ENCODE peak calls at places on chromosomes 16 and 17, in five cellular contexts. One of them, this sample, is unnamed.
A peak's percentile ranks its signal among the peaks of the same experiment; 100 is the strongest.

GRCh38 chr16:4347765-4348509 is 3.2 kb downstream of the PAM16 start:
- DNase-seq in stromal cell of bone marrow: no peak
- DNase-seq in GM23338: no peak
- DNase-seq in fibroblast of mammary gland: no peak
- DNase-seq in stimulated activated CD4-positive, alpha-beta T cell treated with anti-CD3 and anti-CD28 coated beads, Interleukin-15, amount 100 ng/mL, for 1 hour: no peak
- DNase-seq in this sample: no peak

GRCh38 chr17:1267471-1267947 is 2.7 kb upstream of the BHLHA9 start:
- DNase-seq in stromal cell of bone marrow: no peak
- DNase-seq in GM23338: peak; percentile 36
- DNase-seq in fibroblast of mammary gland: no peak
- DNase-seq in stimulated activated CD4-positive, alpha-beta T cell treated with anti-CD3 and anti-CD28 coated beads, Interleukin-15, amount 100 ng/mL, for 1 hour: no peak
- DNase-seq in this sample: no peak

GRCh38 chr16:28304214-28304613 is 11.9 kb downstream of the SBK1 start:
- DNase-seq in stromal cell of bone marrow: peak; percentile 6
- DNase-seq in GM23338: peak; percentile 76
- DNase-seq in fibroblast of mammary gland: peak; percentile 38
- DNase-seq in stimulated activated CD4-positive, alpha-beta T cell treated with anti-CD3 and anti-CD28 coated beads, Interleukin-15, amount 100 ng/mL, for 1 hour: no peak
- DNase-seq in this sample: no peak

GRCh38 chr17:28928061-28928460 is 23.3 kb downstream of the PHF12 start:
- DNase-seq in stromal cell of bone marrow: no peak
- DNase-seq in GM23338: no peak
- DNase-seq in fibroblast of mammary gland: peak; percentile 68
- DNase-seq in stimulated activated CD4-positive, alpha-beta T cell treated with anti-CD3 and anti-CD28 coated beads, Interleukin-15, amount 100 ng/mL, for 1 hour: no peak
- DNase-seq in this sample: no peak

GRCh38 chr17:44417553-44417952 is 28.1 kb upstream of the ITGA2B start:
- DNase-seq in stromal cell of bone marrow: peak; percentile 52
- DNase-seq in GM23338: no peak
- DNase-seq in fibroblast of mammary gland: peak; percentile 91
- DNase-seq in stimulated activated CD4-positive, alpha-beta T cell treated with anti-CD3 and anti-CD28 coated beads, Interleukin-15, amount 100 ng/mL, for 1 hour: no peak
- DNase-seq in this sample: peak; percentile 55

GRCh38 chr17:42171831-42172230 is 9.1 kb downstream of the KCNH4 start:
- DNase-seq in stromal cell of bone marrow: no peak
- DNase-seq in GM23338: peak; percentile 60
- DNase-seq in fibroblast of mammary gland: no peak
- DNase-seq in stimulated activated CD4-positive, alpha-beta T cell treated with anti-CD3 and anti-CD28 coated beads, Interleukin-15, amount 100 ng/mL, for 1 hour: no peak
- DNase-seq in this sample: no peak

GRCh38 chr16:70725024-70725911 is 39.4 kb upstream of the MTSS2 start:
- DNase-seq in stromal cell of bone marrow: no peak
- DNase-seq in GM23338: no peak
- DNase-seq in fibroblast of mammary gland: no peak
- DNase-seq in stimulated activated CD4-positive, alpha-beta T cell treated with anti-CD3 and anti-CD28 coated beads, Interleukin-15, amount 100 ng/mL, for 1 hour: no peak
- DNase-seq in this sample: no peak

GRCh38 chr16:50172195-50172922 is 19.3 kb downstream of the TENT4B start:
- DNase-seq in stromal cell of bone marrow: no peak
- DNase-seq in GM23338: no peak
- DNase-seq in fibroblast of mammary gland: no peak
- DNase-seq in stimulated activated CD4-positive, alpha-beta T cell treated with anti-CD3 and anti-CD28 coated beads, Interleukin-15, amount 100 ng/mL, for 1 hour: no peak
- DNase-seq in this sample: no peak

GRCh38 chr16:86714166-86714565 is 135.8 kb downstream of the FOXL1 start:
- DNase-seq in stromal cell of bone marrow: no peak
- DNase-seq in GM23338: peak; percentile 50
- DNase-seq in fibroblast of mammary gland: peak; percentile 35
- DNase-seq in stimulated activated CD4-positive, alpha-beta T cell treated with anti-CD3 and anti-CD28 coated beads, Interleukin-15, amount 100 ng/mL, for 1 hour: no peak
- DNase-seq in this sample: no peak

GRCh38 chr16:30953511-30954124 is 3.9 kb upstream of the SETD1A start:
- DNase-seq in stromal cell of bone marrow: peak; percentile 50
- DNase-seq in GM23338: peak; percentile 95
- DNase-seq in fibroblast of mammary gland: peak; percentile 80
- DNase-seq in stimulated activated CD4-positive, alpha-beta T cell treated with anti-CD3 and anti-CD28 coated beads, Interleukin-15, amount 100 ng/mL, for 1 hour: peak; percentile 50
- DNase-seq in this sample: no peak

GRCh38 chr16:68072038-68072695 is 13.0 kb upstream of the NFATC3 start:
- DNase-seq in stromal cell of bone marrow: no peak
- DNase-seq in GM23338: no peak
- DNase-seq in fibroblast of mammary gland: peak; percentile 89
- DNase-seq in stimulated activated CD4-positive, alpha-beta T cell treated with anti-CD3 and anti-CD28 coated beads, Interleukin-15, amount 100 ng/mL, for 1 hour: no peak
- DNase-seq in this sample: no peak

GRCh38 chr17:27572665-27573064 is 58.3 kb upstream of the LGALS9 start:
- DNase-seq in stromal cell of bone marrow: no peak
- DNase-seq in GM23338: no peak
- DNase-seq in fibroblast of mammary gland: no peak
- DNase-seq in stimulated activated CD4-positive, alpha-beta T cell treated with anti-CD3 and anti-CD28 coated beads, Interleukin-15, amount 100 ng/mL, for 1 hour: peak; percentile 27
- DNase-seq in this sample: no peak

GRCh38 chr17:41338961-41339485 is 11.6 kb downstream of the KRT33A start:
- DNase-seq in stromal cell of bone marrow: no peak
- DNase-seq in GM23338: no peak
- DNase-seq in fibroblast of mammary gland: no peak
- DNase-seq in stimulated activated CD4-positive, alpha-beta T cell treated with anti-CD3 and anti-CD28 coated beads, Interleukin-15, amount 100 ng/mL, for 1 hour: no peak
- DNase-seq in this sample: no peak

GRCh38 chr17:78873519-78874340 is 29.3 kb downstream of the CEP295NL start:
- DNase-seq in stromal cell of bone marrow: no peak
- DNase-seq in GM23338: no peak
- DNase-seq in fibroblast of mammary gland: peak; percentile 69
- DNase-seq in stimulated activated CD4-positive, alpha-beta T cell treated with anti-CD3 and anti-CD28 coated beads, Interleukin-15, amount 100 ng/mL, for 1 hour: no peak
- DNase-seq in this sample: peak; percentile 25

GRCh38 chr17:31412511-31412910 is 21.0 kb downstream of the RAB11FIP4 start:
- DNase-seq in stromal cell of bone marrow: no peak
- DNase-seq in GM23338: no peak
- DNase-seq in fibroblast of mammary gland: no peak
- DNase-seq in stimulated activated CD4-positive, alpha-beta T cell treated with anti-CD3 and anti-CD28 coated beads, Interleukin-15, amount 100 ng/mL, for 1 hour: no peak
- DNase-seq in this sample: no peak

GRCh38 chr17:72603346-72604242 is 482.8 kb downstream of the SOX9 start:
- DNase-seq in stromal cell of bone marrow: peak; percentile 75
- DNase-seq in GM23338: no peak
- DNase-seq in fibroblast of mammary gland: peak; percentile 87
- DNase-seq in stimulated activated CD4-positive, alpha-beta T cell treated with anti-CD3 and anti-CD28 coated beads, Interleukin-15, amount 100 ng/mL, for 1 hour: no peak
- DNase-seq in this sample: no peak

GRCh38 chr17:58452738-58453137 is 35.4 kb upstream of the RNF43 start:
- DNase-seq in stromal cell of bone marrow: no peak
- DNase-seq in GM23338: no peak
- DNase-seq in fibroblast of mammary gland: peak; percentile 1
- DNase-seq in stimulated activated CD4-positive, alpha-beta T cell treated with anti-CD3 and anti-CD28 coated beads, Interleukin-15, amount 100 ng/mL, for 1 hour: no peak
- DNase-seq in this sample: no peak

GRCh38 chr16:11273721-11274324 is 394 bp upstream of the PRM3 start:
- DNase-seq in stromal cell of bone marrow: no peak
- DNase-seq in GM23338: no peak
- DNase-seq in fibroblast of mammary gland: no peak
- DNase-seq in stimulated activated CD4-positive, alpha-beta T cell treated with anti-CD3 and anti-CD28 coated beads, Interleukin-15, amount 100 ng/mL, for 1 hour: no peak
- DNase-seq in this sample: no peak

GRCh38 chr16:7691533-7691932 is 358.9 kb downstream of the RBFOX1 start:
- DNase-seq in stromal cell of bone marrow: no peak
- DNase-seq in GM23338: no peak
- DNase-seq in fibroblast of mammary gland: no peak
- DNase-seq in stimulated activated CD4-positive, alpha-beta T cell treated with anti-CD3 and anti-CD28 coated beads, Interleukin-15, amount 100 ng/mL, for 1 hour: no peak
- DNase-seq in this sample: no peak

GRCh38 chr16:46972429-46972970 is 974 bp downstream of the DNAJA2 start:
- DNase-seq in stromal cell of bone marrow: no peak
- DNase-seq in GM23338: peak; percentile 70
- DNase-seq in fibroblast of mammary gland: peak; percentile 23
- DNase-seq in stimulated activated CD4-positive, alpha-beta T cell treated with anti-CD3 and anti-CD28 coated beads, Interleukin-15, amount 100 ng/mL, for 1 hour: no peak
- DNase-seq in this sample: no peak

GRCh38 chr17:78058001-78058400 is 70.6 kb downstream of the TMC6 start:
- DNase-seq in stromal cell of bone marrow: no peak
- DNase-seq in GM23338: no peak
- DNase-seq in fibroblast of mammary gland: no peak
- DNase-seq in stimulated activated CD4-positive, alpha-beta T cell treated with anti-CD3 and anti-CD28 coated beads, Interleukin-15, amount 100 ng/mL, for 1 hour: no peak
- DNase-seq in this sample: no peak

GRCh38 chr17:33990943-33991706 is 264.0 kb upstream of the CCL2 start:
- DNase-seq in stromal cell of bone marrow: no peak
- DNase-seq in GM23338: no peak
- DNase-seq in fibroblast of mammary gland: no peak
- DNase-seq in stimulated activated CD4-positive, alpha-beta T cell treated with anti-CD3 and anti-CD28 coated beads, Interleukin-15, amount 100 ng/mL, for 1 hour: no peak
- DNase-seq in this sample: no peak

GRCh38 chr16:89093602-89094251 is at the start of gene ACSF3:
- DNase-seq in stromal cell of bone marrow: peak; percentile 36
- DNase-seq in GM23338: peak; percentile 60
- DNase-seq in fibroblast of mammary gland: peak; percentile 45
- DNase-seq in stimulated activated CD4-positive, alpha-beta T cell treated with anti-CD3 and anti-CD28 coated beads, Interleukin-15, amount 100 ng/mL, for 1 hour: peak; percentile 68
- DNase-seq in this sample: no peak

GRCh38 chr16:9846362-9847099 is 335.7 kb downstream of the GRIN2A start:
- DNase-seq in stromal cell of bone marrow: no peak
- DNase-seq in GM23338: no peak
- DNase-seq in fibroblast of mammary gland: peak; percentile 28
- DNase-seq in stimulated activated CD4-positive, alpha-beta T cell treated with anti-CD3 and anti-CD28 coated beads, Interleukin-15, amount 100 ng/mL, for 1 hour: no peak
- DNase-seq in this sample: no peak

GRCh38 chr17:76233588-76234353 is 6.5 kb downstream of the RNF157 start:
- DNase-seq in stromal cell of bone marrow: no peak
- DNase-seq in GM23338: no peak
- DNase-seq in fibroblast of mammary gland: no peak
- DNase-seq in stimulated activated CD4-positive, alpha-beta T cell treated with anti-CD3 and anti-CD28 coated beads, Interleukin-15, amount 100 ng/mL, for 1 hour: no peak
- DNase-seq in this sample: no peak

GRCh38 chr17:66636111-66636510 is 198.8 kb upstream of the CACNG5 start:
- DNase-seq in stromal cell of bone marrow: peak; percentile 21
- DNase-seq in GM23338: no peak
- DNase-seq in fibroblast of mammary gland: peak; percentile 74
- DNase-seq in stimulated activated CD4-positive, alpha-beta T cell treated with anti-CD3 and anti-CD28 coated beads, Interleukin-15, amount 100 ng/mL, for 1 hour: no peak
- DNase-seq in this sample: peak; percentile 43

GRCh38 chr17:5437721-5438317 is 1.1 kb downstream of the C1QBP start:
- DNase-seq in stromal cell of bone marrow: no peak
- DNase-seq in GM23338: no peak
- DNase-seq in fibroblast of mammary gland: peak; percentile 36
- DNase-seq in stimulated activated CD4-positive, alpha-beta T cell treated with anti-CD3 and anti-CD28 coated beads, Interleukin-15, amount 100 ng/mL, for 1 hour: no peak
- DNase-seq in this sample: no peak

GRCh38 chr17:77400445-77400870 is 259.7 kb downstream of the SEC14L1 start:
- DNase-seq in stromal cell of bone marrow: no peak
- DNase-seq in GM23338: peak; percentile 71
- DNase-seq in fibroblast of mammary gland: no peak
- DNase-seq in stimulated activated CD4-positive, alpha-beta T cell treated with anti-CD3 and anti-CD28 coated beads, Interleukin-15, amount 100 ng/mL, for 1 hour: peak; percentile 77
- DNase-seq in this sample: no peak

GRCh38 chr17:38606646-38607611 is 1.2 kb upstream of the SRCIN1 start:
- DNase-seq in stromal cell of bone marrow: no peak
- DNase-seq in GM23338: peak; percentile 63
- DNase-seq in fibroblast of mammary gland: no peak
- DNase-seq in stimulated activated CD4-positive, alpha-beta T cell treated with anti-CD3 and anti-CD28 coated beads, Interleukin-15, amount 100 ng/mL, for 1 hour: no peak
- DNase-seq in this sample: no peak

GRCh38 chr16:640614-641013 is 1.0 kb upstream of the MCRIP2 start:
- DNase-seq in stromal cell of bone marrow: no peak
- DNase-seq in GM23338: no peak
- DNase-seq in fibroblast of mammary gland: no peak
- DNase-seq in stimulated activated CD4-positive, alpha-beta T cell treated with anti-CD3 and anti-CD28 coated beads, Interleukin-15, amount 100 ng/mL, for 1 hour: no peak
- DNase-seq in this sample: no peak

GRCh38 chr16:14020141-14020540 is 51.0 kb upstream of the MRTFB start:
- DNase-seq in stromal cell of bone marrow: no peak
- DNase-seq in GM23338: no peak
- DNase-seq in fibroblast of mammary gland: no peak
- DNase-seq in stimulated activated CD4-positive, alpha-beta T cell treated with anti-CD3 and anti-CD28 coated beads, Interleukin-15, amount 100 ng/mL, for 1 hour: no peak
- DNase-seq in this sample: no peak

GRCh38 chr17:19705771-19706770 is 10.3 kb downstream of the SLC47A2 start:
- DNase-seq in stromal cell of bone marrow: no peak
- DNase-seq in GM23338: no peak
- DNase-seq in fibroblast of mammary gland: no peak
- DNase-seq in stimulated activated CD4-positive, alpha-beta T cell treated with anti-CD3 and anti-CD28 coated beads, Interleukin-15, amount 100 ng/mL, for 1 hour: no peak
- DNase-seq in this sample: no peak

GRCh38 chr16:87390641-87391323 is 1.4 kb upstream of the MAP1LC3B start:
- DNase-seq in stromal cell of bone marrow: no peak
- DNase-seq in GM23338: no peak
- DNase-seq in fibroblast of mammary gland: no peak
- DNase-seq in stimulated activated CD4-positive, alpha-beta T cell treated with anti-CD3 and anti-CD28 coated beads, Interleukin-15, amount 100 ng/mL, for 1 hour: no peak
- DNase-seq in this sample: no peak

GRCh38 chr16:52963471-52963870 is 89.2 kb downstream of the CHD9NB start:
- DNase-seq in stromal cell of bone marrow: no peak
- DNase-seq in GM23338: peak; percentile 51
- DNase-seq in fibroblast of mammary gland: no peak
- DNase-seq in stimulated activated CD4-positive, alpha-beta T cell treated with anti-CD3 and anti-CD28 coated beads, Interleukin-15, amount 100 ng/mL, for 1 hour: no peak
- DNase-seq in this sample: no peak

GRCh38 chr17:64622931-64623654 is 39.0 kb downstream of the SMURF2 start:
- DNase-seq in stromal cell of bone marrow: peak; percentile 62
- DNase-seq in GM23338: no peak
- DNase-seq in fibroblast of mammary gland: peak; percentile 85
- DNase-seq in stimulated activated CD4-positive, alpha-beta T cell treated with anti-CD3 and anti-CD28 coated beads, Interleukin-15, amount 100 ng/mL, for 1 hour: no peak
- DNase-seq in this sample: peak; percentile 49

GRCh38 chr17:45424769-45425124 is 7.9 kb downstream of the ARHGAP27 start:
- DNase-seq in stromal cell of bone marrow: no peak
- DNase-seq in GM23338: no peak
- DNase-seq in fibroblast of mammary gland: no peak
- DNase-seq in stimulated activated CD4-positive, alpha-beta T cell treated with anti-CD3 and anti-CD28 coated beads, Interleukin-15, amount 100 ng/mL, for 1 hour: no peak
- DNase-seq in this sample: no peak

GRCh38 chr16:56591377-56592060 is 2.2 kb downstream of the MT3 start:
- DNase-seq in stromal cell of bone marrow: no peak
- DNase-seq in GM23338: no peak
- DNase-seq in fibroblast of mammary gland: no peak
- DNase-seq in stimulated activated CD4-positive, alpha-beta T cell treated with anti-CD3 and anti-CD28 coated beads, Interleukin-15, amount 100 ng/mL, for 1 hour: no peak
- DNase-seq in this sample: no peak

GRCh38 chr17:19647697-19648474 is 665 bp upstream of the ALDH3A2 start:
- DNase-seq in stromal cell of bone marrow: peak; percentile 62
- DNase-seq in GM23338: peak; percentile 69
- DNase-seq in fibroblast of mammary gland: peak; percentile 78
- DNase-seq in stimulated activated CD4-positive, alpha-beta T cell treated with anti-CD3 and anti-CD28 coated beads, Interleukin-15, amount 100 ng/mL, for 1 hour: peak; percentile 16
- DNase-seq in this sample: no peak

GRCh38 chr17:63381101-63381729 is 64.9 kb downstream of the CYB561 start:
- DNase-seq in stromal cell of bone marrow: no peak
- DNase-seq in GM23338: no peak
- DNase-seq in fibroblast of mammary gland: no peak
- DNase-seq in stimulated activated CD4-positive, alpha-beta T cell treated with anti-CD3 and anti-CD28 coated beads, Interleukin-15, amount 100 ng/mL, for 1 hour: no peak
- DNase-seq in this sample: no peak

This sample was measured in skeletal muscle cell.